ENCODE peak calls at places on chromosomes 1 and 21, in four cellular contexts. H is mesendoderm, Y is IMR-90, G is H9. T is an unnamed sample.

GRCh38 chr1:66563094-66563800 is 29.3 kb downstream of the SGIP1 start:
- DNase-seq in Y (peak), G (no peak), H (peak), T (no peak)

GRCh38 chr1:63863137-63863536 is 89.3 kb downstream of the ROR1 start:
- DNase-seq in Y (no peak), H (no peak), G (no peak), T (no peak)

GRCh38 chr1:233530665-233531386 is 83.1 kb upstream of the KCNK1 start:
- DNase-seq in G (no peak), Y (no peak), H (no peak), T (no peak)

GRCh38 chr1:206680279-206680678 is 4.4 kb upstream of the MAPKAPK2 start:
- DNase-seq in G (no peak), Y (no peak), H (no peak), T (no peak)

GRCh38 chr1:203512830-203513578 is 19.1 kb downstream of the OPTC start:
- DNase-seq in Y (peak), H (peak), G (no peak), T (peak)

GRCh38 chr21:46552865-46553379 is 52.0 kb downstream of the S100B start:
- DNase-seq in G (no peak), Y (no peak), H (no peak), T (no peak)

GRCh38 chr21:39006653-39007417 is 176.4 kb downstream of the PSMG1 start:
- DNase-seq in Y (no peak), G (no peak), H (no peak), T (no peak)

GRCh38 chr1:165696625-165697100 is 1.7 kb downstream of the ALDH9A1 start:
- DNase-seq in Y (peak), H (no peak), G (no peak), T (no peak)

GRCh38 chr1:7478797-7479499 is 292.1 kb upstream of the VAMP3 start:
- DNase-seq in Y (peak), H (no peak), G (no peak), T (no peak)

GRCh38 chr1:116243673-116244101 is 129.4 kb upstream of the ATP1A1 start:
- DNase-seq in Y (no peak), G (no peak), H (no peak), T (no peak)

GRCh38 chr21:35048706-35049617 is at the start of gene RUNX1:
- DNase-seq in Y (peak), G (no peak), H (no peak), T (no peak)

GRCh38 chr1:62435231-62436038 is 1.4 kb upstream of the USP1 start:
- DNase-seq in G (no peak), Y (no peak), H (no peak), T (no peak)

GRCh38 chr1:205577874-205578658 is 53.7 kb downstream of the ELK4 start:
- DNase-seq in Y (peak), H (no peak), G (no peak), T (peak)

GRCh38 chr1:248828845-248829244 is 3.1 kb upstream of the SH3BP5L start:
- DNase-seq in G (no peak), H (no peak), Y (peak), T (no peak)

GRCh38 chr1:35717911-35718476 is 690 bp downstream of the C1orf216 start:
- DNase-seq in H (peak), Y (peak), G (peak), T (no peak)

GRCh38 chr21:43209575-43210453 is 41.0 kb downstream of the CRYAA start:
- DNase-seq in Y (peak), G (peak), H (no peak), T (no peak)

GRCh38 chr21:42763578-42764442 is 110.4 kb downstream of the PDE9A start:
- DNase-seq in G (no peak), Y (no peak), H (no peak), T (no peak)

GRCh38 chr1:77536813-77537212 is 145.6 kb downstream of the ZZZ3 start:
- DNase-seq in G (no peak), Y (peak), H (no peak), T (no peak)

GRCh38 chr1:26996665-26997064 is 3.2 kb downstream of the TRNP1 start:
- DNase-seq in H (no peak), Y (no peak), G (peak), T (no peak)

GRCh38 chr1:67716800-67717199 is 31.8 kb downstream of the GADD45A start:
- DNase-seq in Y (peak), G (no peak), H (no peak), T (no peak)

GRCh38 chr21:40425981-40426380 is 421.0 kb downstream of the DSCAM start:
- DNase-seq in G (no peak), H (no peak), Y (no peak), T (no peak)

GRCh38 chr1:154325583-154326545 is 539 bp downstream of the ATP8B2 start:
- DNase-seq in H (peak), G (peak), Y (peak), T (no peak)

GRCh38 chr1:40763742-40764532 is 19.6 kb upstream of the KCNQ4 start:
- DNase-seq in G (no peak), Y (no peak), H (no peak), T (no peak)

GRCh38 chr1:45200906-45201500 is 5.4 kb downstream of the ZSWIM5 start:
- DNase-seq in G (no peak), Y (no peak), H (peak), T (no peak)

GRCh38 chr1:11690669-11691301 is 725 bp upstream of the DRAXIN start:
- DNase-seq in Y (no peak), G (no peak), H (peak), T (no peak)

GRCh38 chr1:100539836-100540536 is 2.0 kb downstream of the GPR88 start:
- DNase-seq in G (peak), Y (peak), H (peak), T (no peak)

GRCh38 chr21:42198949-42199348 is 20.0 kb upstream of the ABCG1 start:
- DNase-seq in H (no peak), G (no peak), Y (no peak), T (no peak)

DNA sequence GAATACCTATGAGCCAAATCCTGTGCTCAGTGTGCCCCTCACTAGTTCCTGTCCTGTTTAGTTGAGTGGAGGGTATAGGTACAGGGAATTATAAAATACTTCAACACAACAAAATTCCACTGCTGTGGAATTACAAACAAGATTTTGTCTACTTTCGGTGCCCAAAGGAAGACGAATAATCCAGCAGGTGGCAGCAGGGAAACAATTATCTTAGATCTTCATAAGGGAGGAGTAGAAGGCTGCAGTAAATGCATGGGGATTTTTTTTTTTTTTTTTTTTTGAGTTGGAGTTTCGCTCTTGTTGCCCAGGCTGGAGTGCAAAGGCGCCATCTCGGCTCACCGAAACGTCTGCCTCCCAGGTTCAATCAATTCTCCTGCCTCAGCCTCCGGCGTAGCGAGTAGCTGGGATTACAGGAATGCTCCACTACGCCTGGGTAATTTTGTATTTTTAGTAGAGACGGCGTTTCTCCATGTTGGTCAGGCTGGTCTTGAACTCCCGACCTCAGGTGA is 2.0 kb upstream of the PIP5K1A start:
- DNase-seq in H (peak), Y (peak), G (peak), T (no peak)
- H4K5ac ChIP-seq in H (no peak), Y (peak), G (no peak), T (no peak)

DNA sequence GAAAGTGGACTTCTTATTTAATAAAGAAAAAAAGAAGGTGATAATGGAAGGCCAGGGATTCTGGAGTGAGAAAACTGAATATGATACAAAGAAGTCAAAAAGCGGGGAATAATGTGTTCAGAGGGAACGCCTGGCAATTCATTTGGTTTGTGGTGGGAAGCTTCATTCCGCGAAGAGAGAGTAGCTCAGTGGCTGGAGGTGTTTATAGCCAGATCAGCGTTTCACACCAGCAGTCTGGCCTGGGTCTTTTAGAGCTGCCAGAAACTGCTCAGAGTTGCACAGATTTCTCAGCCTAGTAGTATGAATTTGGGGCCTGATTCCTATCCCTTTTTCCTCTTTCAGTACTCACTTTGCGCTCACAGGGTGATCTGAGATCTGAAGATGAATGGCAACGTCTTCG is 67.8 kb upstream of the IPO9 start:
- DNase-seq in G (no peak), H (peak), Y (no peak), T (no peak)
- H4K5ac ChIP-seq in G (no peak), H (no peak), Y (no peak), T (no peak)

GRCh38 chr1:230694464-230694863 is 19.5 kb downstream of the AGT start:
- DNase-seq in Y (no peak), G (no peak), H (no peak), T (no peak)
- H4K5ac ChIP-seq in Y (no peak), G (no peak), H (no peak), T (no peak)

DNA sequence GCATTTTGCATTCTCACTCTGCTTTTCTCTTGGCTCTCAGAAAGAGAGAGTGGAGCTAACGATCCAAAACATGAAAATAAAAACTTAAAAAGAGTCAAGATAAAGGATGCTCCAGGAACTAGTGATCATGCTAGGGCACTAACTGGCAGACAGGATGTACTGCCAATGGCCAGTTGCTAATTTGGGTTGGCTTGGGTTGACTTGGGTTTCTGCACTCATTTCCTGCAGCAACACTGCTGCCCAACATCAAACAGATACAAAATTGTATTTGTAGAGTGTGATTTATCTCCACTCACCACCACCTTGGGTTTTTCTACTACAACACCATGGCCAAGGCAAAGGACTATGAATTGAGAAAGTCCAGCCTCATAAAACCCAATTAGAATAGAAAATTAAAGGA is 662.3 kb upstream of the PTBP2 start:
- DNase-seq in Y (no peak), H (no peak), G (no peak), T (no peak)
- H4K5ac ChIP-seq in Y (no peak), H (no peak), G (no peak), T (no peak)

GRCh38 chr1:208778417-208778816 is 534.2 kb upstream of the PLXNA2 start:
- DNase-seq in Y (no peak), G (no peak), H (no peak), T (no peak)
- H4K5ac ChIP-seq in Y (no peak), G (no peak), H (no peak), T (no peak)

GRCh38 chr1:23800396-23801337 is at the start of gene GALE:
- DNase-seq in H (peak), Y (peak), G (peak), T (peak)

GRCh38 chr1:23798662-23799142 is 1.9 kb downstream of the GALE start:
- DNase-seq in Y (no peak), H (peak), G (no peak), T (no peak)

GRCh38 chr1:23801338-23801748 is 789 bp upstream of the GALE start:
- DNase-seq in H (no peak), Y (no peak), G (no peak), T (no peak)

GRCh38 chr1:23799255-23799569 is 1.3 kb downstream of the GALE start:
- DNase-seq in G (no peak), Y (no peak), H (no peak), T (no peak)

GRCh38 chr1:23799570-23800395 is 771 bp downstream of the GALE start:
- DNase-seq in H (peak), G (peak), Y (peak), T (no peak)
- H4K5ac ChIP-seq in H (peak), G (no peak), Y (peak), T (peak)

T was measured in H1.